ENCODE peak calls at places on chromosomes 12 and 14, in five cellular contexts. L is endothelial cell of umbilical vein, R is PC-3, Z is right cardiac atrium, H is Karpas-422. W is an unnamed sample. For H3K9me3, the result is how much of the 10 kb centered on the place peaks cover.

GRCh38 chr14:98069712-98070133 is 1202.3 kb downstream of the BCL11B start:
- DNase-seq in L (no peak), R (peak), Z (no peak), H (no peak), W (no peak)

GRCh38 chr12:31238764-31239387 is 87.1 kb downstream of the SINHCAF start:
- DNase-seq in L (peak), R (peak), Z (peak), H (peak), W (peak)

GRCh38 chr12:44502681-44503080 is 373.4 kb downstream of the NELL2 start:
- DNase-seq in L (no peak), R (no peak), Z (no peak), H (no peak), W (no peak)

GRCh38 chr12:80165741-80166140 is 66.4 kb downstream of the OTOGL start:
- DNase-seq in L (no peak), R (no peak), Z (no peak), H (no peak), W (no peak)

GRCh38 chr14:81474156-81474492 is 59.5 kb downstream of the SEL1L start:
- DNase-seq in L (no peak), R (no peak), Z (no peak), H (no peak), W (no peak)

GRCh38 chr14:95523051-95523817 is 6.8 kb upstream of the SYNE3 start:
- DNase-seq in L (no peak), R (peak), Z (no peak), H (no peak), W (no peak)

GRCh38 chr14:97978336-97978735 is 1181.2 kb downstream of the VRK1 start:
- DNase-seq in L (no peak), R (peak), Z (peak), H (no peak), W (peak)

GRCh38 chr12:15580431-15580830 is 208.8 kb downstream of the EPS8 start:
- DNase-seq in L (no peak), R (no peak), Z (no peak), H (no peak), W (peak)

GRCh38 chr14:88660056-88660455 is 97.2 kb downstream of the ZC3H14 start:
- DNase-seq in L (no peak), R (no peak), Z (no peak), H (no peak), W (no peak)

GRCh38 chr12:121957831-121958515 is 39.6 kb downstream of the CFAP251 start:
- DNase-seq in L (no peak), R (no peak), Z (no peak), H (peak), W (no peak)

GRCh38 chr14:32426596-32427408 is 97.7 kb downstream of the AKAP6 start:
- DNase-seq in L (peak), R (peak), Z (no peak), H (no peak), W (no peak)

GRCh38 chr12:38689704-38690103 is 215.7 kb downstream of the CPNE8 start:
- DNase-seq in L (no peak), R (peak), Z (no peak), H (no peak), W (no peak)

GRCh38 chr12:90909069-90909676 is 45.8 kb downstream of the CCER1 start:
- DNase-seq in L (peak), R (peak), Z (no peak), H (peak), W (no peak)

GRCh38 chr14:90423166-90423565 is 26.3 kb downstream of the CALM1 start:
- DNase-seq in L (no peak), R (no peak), Z (no peak), H (no peak), W (no peak)

GRCh38 chr12:85448548-85449139 is 168.6 kb downstream of the ALX1 start:
- DNase-seq in L (peak), R (peak), Z (no peak), H (peak), W (no peak)

GRCh38 chr12:81863406-81863805 is 104.3 kb upstream of the PPFIA2 start:
- DNase-seq in L (no peak), R (no peak), Z (no peak), H (no peak), W (no peak)

GRCh38 chr12:18320036-18320617 is 58.8 kb downstream of the PIK3C2G start:
- DNase-seq in L (peak), R (peak), Z (no peak), H (peak), W (no peak)

GRCh38 chr12:94174576-94174975 is 26.2 kb downstream of the PLXNC1 start:
- DNase-seq in L (no peak), R (no peak), Z (no peak), H (peak), W (no peak)

GRCh38 chr12:76792828-76793227 is 28.9 kb downstream of the ZDHHC17 start:
- DNase-seq in L (no peak), R (no peak), Z (no peak), H (no peak), W (no peak)

DNA sequence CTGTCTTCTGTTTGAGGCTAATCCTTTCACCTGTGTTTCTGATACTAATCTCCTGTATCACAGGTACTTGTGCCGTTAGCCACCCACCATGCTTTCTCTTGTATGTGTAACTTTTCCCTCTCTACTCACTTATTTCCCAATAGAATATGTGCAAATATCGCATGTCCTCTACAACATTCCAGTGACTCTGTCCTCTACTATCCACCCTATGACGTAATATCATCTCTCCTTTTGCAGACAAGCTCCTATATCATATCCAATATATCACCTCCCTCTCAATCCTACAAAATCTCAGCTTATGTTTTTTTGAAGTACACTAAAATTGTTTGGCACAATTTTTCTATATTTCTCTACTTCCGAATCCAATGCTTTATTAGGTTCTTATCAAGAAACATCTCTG is 232.6 kb upstream of the LRFN5 start:
- DNase-seq in L (no peak), R (no peak), Z (no peak), H (no peak), W (no peak)
- H3K9me3 ChIP-seq in L (under half), R (under half), Z (under half), H (under half), W (under half)

GRCh38 chr14:101915871-101916815 is 48.2 kb upstream of the DYNC1H1 start:
- DNase-seq in L (no peak), R (no peak), Z (no peak), H (no peak), W (no peak)

GRCh38 chr14:101908795-101909194 is 55.6 kb upstream of the DYNC1H1 start:
- DNase-seq in L (no peak), R (no peak), Z (no peak), H (no peak), W (no peak)

GRCh38 chr14:101909371-101910096 is 54.8 kb upstream of the DYNC1H1 start:
- DNase-seq in L (no peak), R (no peak), Z (no peak), H (no peak), W (no peak)

GRCh38 chr14:101914083-101914482 is 50.3 kb upstream of the DYNC1H1 start:
- DNase-seq in L (no peak), R (no peak), Z (no peak), H (no peak), W (no peak)

DNA sequence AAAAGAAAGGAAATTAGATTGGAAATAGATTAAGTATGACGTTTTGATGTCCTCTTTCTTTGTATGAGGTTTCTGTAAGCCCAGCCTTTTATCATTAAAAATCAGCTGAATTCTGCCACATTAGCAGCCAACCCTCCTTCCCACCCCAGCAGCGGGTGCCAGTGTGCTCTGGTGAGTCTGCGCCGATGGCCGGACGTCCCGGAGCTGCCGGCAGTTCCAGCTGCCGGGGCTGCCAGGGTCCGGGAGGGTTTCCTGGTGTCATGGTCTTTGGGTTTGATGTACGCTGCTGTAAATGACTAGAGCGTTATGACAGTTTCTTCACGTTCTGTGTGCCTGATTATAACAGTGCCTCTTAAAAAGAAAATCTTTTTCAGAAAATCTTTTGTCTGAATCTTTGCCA is 51.5 kb upstream of the DYNC1H1 start:
- DNase-seq in L (no peak), R (no peak), Z (no peak), H (no peak), W (no peak)
- H3K9me3 ChIP-seq in L (under half), R (under half), Z (under half), H (under half), W (under half)

GRCh38 chr14:106010783-106011182 is 484.4 kb downstream of the TMEM121 start:
- DNase-seq in L (no peak), R (no peak), Z (no peak), H (no peak), W (no peak)
- H3K9me3 ChIP-seq in L (under half), R (under half), Z (under half), H (under half), W (under half)

DNA sequence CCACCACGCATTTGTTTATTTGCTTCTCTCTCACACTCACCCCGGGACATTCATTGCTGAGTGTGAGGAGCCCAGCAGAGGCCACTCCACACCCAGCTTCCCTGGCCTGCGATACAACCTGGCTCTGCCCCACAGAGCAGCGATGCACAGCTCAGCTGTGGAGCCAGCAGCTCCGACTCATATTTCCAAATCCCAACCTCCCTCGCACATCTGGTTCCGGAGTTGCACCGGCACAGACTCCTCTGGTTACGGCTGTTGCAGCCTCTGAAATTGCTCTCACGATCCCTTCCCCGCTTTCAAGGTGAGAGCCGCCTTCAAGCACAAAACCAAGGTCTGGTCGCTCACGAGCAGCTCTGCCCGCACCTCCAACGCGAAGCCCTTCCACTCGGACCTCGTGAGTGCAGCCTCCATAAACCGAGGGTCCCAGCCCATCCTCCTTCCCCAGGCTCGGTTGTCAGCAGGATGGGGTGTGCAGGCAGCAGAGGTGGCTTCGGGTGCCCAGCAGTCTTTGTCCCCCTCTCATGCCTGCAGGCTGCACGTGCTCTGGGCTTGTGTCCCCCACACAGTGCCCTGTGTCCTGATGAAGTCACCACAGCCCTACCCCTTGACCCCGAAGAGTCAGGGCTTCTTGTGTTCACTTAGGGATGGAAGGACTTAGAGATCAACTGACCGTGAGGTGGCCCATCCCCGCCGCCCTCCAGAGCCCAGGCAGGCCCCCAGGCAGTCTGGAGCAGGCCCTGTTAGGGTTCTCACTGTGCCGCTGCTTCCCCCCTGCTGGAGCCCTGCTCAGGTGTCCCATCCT is 184.3 kb downstream of the ADGRD1 start:
- DNase-seq in L (no peak), R (peak), Z (no peak), H (no peak), W (no peak)
- H3K9me3 ChIP-seq in L (under half), R (under half), Z (under half), H (under half), W (under half)

DNA sequence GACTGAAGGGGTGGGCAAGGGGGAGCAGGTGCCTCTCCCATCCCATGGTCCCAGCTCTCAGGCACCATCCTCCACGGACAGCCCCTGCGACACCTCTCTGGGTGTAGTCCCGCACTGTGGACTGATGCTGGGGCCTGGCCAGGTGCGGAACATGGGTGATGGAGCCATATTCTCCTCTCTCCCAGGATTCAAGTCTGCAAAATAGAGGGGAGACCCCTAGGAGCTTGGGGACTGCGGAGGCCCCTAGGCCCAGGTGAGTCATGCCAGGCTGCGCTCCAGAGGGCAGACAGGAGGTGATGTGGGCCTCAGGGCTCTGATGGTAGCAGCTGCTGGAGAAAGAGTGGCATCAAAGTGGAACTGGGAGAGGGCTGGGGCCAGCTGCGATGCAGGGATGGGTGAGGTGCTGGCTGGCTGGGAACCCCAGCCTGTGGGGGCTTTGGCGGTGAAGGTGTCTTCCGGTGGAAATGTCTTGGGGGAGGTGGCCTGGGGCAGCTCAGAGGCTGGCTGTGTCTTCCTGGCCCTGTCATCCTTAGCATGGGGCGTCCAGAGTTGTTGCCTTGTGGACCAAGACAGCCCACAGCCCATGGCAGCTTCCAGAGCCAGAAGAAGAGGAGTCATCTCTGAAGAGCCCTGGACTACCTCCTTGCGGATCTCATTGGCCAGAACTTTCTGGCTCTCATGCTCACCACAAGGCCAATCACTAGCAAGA is 149.1 kb downstream of the KIF26A start:
- DNase-seq in L (no peak), R (no peak), Z (peak), H (no peak), W (no peak)
- H3K9me3 ChIP-seq in L (under half), R (under half), Z (under half), H (under half), W (under half)

GRCh38 chr12:112711026-112711425 is 80.5 kb upstream of the RPH3A start:
- DNase-seq in L (no peak), R (no peak), Z (no peak), H (no peak), W (no peak)

GRCh38 chr12:112711507-112711906 is 80.0 kb upstream of the RPH3A start:
- DNase-seq in L (no peak), R (no peak), Z (no peak), H (no peak), W (no peak)

GRCh38 chr12:112716099-112717093 is 75.2 kb upstream of the RPH3A start:
- DNase-seq in L (peak), R (no peak), Z (no peak), H (peak), W (no peak)

DNA sequence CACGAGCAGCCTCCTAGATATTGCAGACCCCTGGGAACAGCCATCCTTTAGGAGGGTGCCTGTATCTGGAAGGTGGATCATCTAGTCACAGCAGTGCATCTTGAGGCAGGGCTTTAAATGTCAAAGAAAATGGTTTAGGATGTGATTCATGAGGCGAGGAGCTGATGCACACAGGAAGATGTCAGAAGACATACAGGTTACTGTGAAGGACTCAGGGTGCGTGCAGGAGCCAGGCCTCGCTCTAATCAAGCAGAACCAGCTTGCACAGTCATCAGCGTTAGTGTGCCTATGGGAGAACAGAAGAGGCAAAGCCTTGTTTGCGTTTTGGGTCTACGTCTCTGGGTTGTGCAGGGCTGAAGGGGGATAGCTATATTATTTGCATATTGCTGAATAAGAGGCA is 77.4 kb upstream of the RPH3A start:
- DNase-seq in L (no peak), R (peak), Z (no peak), H (no peak), W (no peak)
- H3K9me3 ChIP-seq in L (under half), R (under half), Z (under half), H (under half), W (under half)

GRCh38 chr14:106308839-106309389 is 782.5 kb downstream of the TMEM121 start:
- DNase-seq in L (no peak), R (no peak), Z (no peak), H (peak), W (peak)
- H3K9me3 ChIP-seq in L (under half), R (under half), Z (under half), H (under half), W (under half)

DNA sequence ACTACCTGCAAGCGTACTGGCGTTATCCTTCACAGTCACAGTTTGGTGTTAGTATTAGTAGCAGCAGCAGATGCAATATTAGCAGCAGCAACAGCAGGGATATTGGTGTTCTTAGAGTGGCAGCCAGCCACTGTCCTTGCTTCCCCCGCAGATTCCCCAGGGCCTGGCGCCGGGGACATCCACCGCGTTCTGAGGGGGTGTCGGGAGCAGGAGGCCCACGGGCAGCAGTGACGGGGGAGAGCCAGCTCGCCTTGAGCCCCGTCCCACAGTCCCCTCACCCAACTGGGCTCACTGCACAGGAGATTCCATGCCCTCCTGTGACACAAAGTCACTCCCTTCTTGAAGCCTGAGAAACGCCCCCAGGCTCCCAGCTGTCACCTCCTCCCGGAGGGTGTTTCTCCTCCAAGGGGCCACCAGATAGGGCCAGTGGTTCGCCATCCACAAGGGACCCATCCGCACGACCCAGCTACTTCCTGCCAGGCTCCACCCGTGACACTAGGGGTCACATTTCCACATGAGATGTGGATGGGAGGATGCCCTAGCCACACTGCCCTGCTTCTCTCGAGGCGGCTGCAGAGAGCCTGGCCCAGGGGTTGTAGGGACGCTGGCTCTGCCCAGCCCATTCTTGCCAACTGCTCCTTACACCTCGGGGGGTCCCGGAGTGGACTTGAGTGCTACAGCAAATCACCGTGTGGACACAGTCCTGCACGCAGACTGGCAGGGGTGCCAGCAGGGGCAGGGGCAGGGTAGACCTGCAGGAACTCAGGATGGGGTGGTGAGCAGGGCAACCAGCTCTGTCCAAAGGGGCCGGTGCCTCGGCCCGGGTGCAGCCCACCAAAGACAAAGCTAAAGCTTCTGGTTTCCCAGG is 123.2 kb downstream of the PIWIL1 start:
- DNase-seq in L (no peak), R (no peak), Z (peak), H (no peak), W (no peak)
- H3K9me3 ChIP-seq in L (under half), R (under half), Z (under half), H (under half), W (under half)

DNA sequence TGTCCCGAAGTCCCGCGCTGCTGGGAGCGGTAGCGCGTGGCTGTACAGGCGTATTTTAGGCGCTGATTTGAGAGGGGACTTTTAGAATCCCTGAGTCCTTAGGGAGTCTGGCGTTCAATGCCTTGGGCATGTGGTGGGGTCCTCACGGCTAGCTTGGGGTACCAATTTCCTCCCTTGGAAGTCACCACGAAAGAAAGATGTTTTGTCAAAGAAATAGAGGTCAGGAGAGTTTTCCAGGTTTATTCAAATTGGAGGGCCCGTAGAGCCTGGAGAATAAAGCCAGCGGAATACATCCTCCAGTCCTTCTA is 63.9 kb downstream of the KLHL28 start:
- DNase-seq in L (peak), R (peak), Z (no peak), H (no peak), W (no peak)
- H3K9me3 ChIP-seq in L (under half), R (under half), Z (under half), H (under half), W (under half)

DNA sequence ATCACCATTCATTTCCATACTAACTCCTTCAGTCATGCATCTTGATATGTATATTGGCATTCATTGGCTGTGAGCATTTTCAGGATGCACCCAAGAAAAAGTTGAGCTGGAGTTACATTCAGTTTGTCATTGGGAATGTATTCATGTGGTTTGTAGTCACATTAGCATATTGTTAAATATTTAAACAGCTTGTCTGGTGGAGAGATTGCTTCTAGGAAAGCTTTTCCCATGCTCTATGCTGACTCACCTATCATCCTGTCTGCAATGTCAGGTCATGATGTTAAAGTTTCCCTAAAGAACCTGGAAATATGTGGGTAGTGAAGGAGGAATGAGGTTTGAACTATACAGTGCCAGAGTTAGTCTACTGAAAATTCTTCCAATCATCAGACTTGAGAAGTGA is 583.6 kb downstream of the GALC start:
- DNase-seq in L (no peak), R (no peak), Z (no peak), H (no peak), W (no peak)
- H3K9me3 ChIP-seq in L (under half), R (under half), Z (under half), H (under half), W (under half)

W was measured in T-helper 17 cell.